ENCODE peak calls at places on chromosomes 16 and 17, in eight cellular contexts. F, I, S, L, P, B, V and J are unnamed samples.

GRCh38 chr17:57986841-57987581 is 1.0 kb downstream of the VEZF1 start:
- DNase-seq in F (no peak), I (peak), S (peak), L (peak), P (no peak), B (peak), V (peak), J (peak)

GRCh38 chr16:70396209-70396904 is 42.5 kb downstream of the ST3GAL2 start:
- DNase-seq in F (no peak), I (no peak), S (no peak), L (no peak), P (no peak), B (no peak), V (no peak), J (no peak)

GRCh38 chr16:27529962-27530361 is 19.8 kb downstream of the GTF3C1 start:
- DNase-seq in F (no peak), I (no peak), S (no peak), L (no peak), P (no peak), B (no peak), V (no peak), J (no peak)

GRCh38 chr17:20989991-20990855 is 52.6 kb downstream of the USP22 start:
- DNase-seq in F (no peak), I (no peak), S (no peak), L (no peak), P (no peak), B (no peak), V (no peak), J (no peak)

GRCh38 chr16:10183606-10183959 is 1.4 kb upstream of the GRIN2A start:
- DNase-seq in F (no peak), I (no peak), S (no peak), L (no peak), P (no peak), B (no peak), V (no peak), J (no peak)

GRCh38 chr16:53502331-53503269 is at the start of gene AKTIP:
- DNase-seq in F (no peak), I (peak), S (peak), L (no peak), P (no peak), B (peak), V (no peak), J (peak)

GRCh38 chr16:64440421-64440831 is 681.4 kb downstream of the CDH11 start:
- DNase-seq in F (peak), I (peak), S (no peak), L (no peak), P (no peak), B (no peak), V (peak), J (no peak)

GRCh38 chr17:58521680-58522079 is 7.2 kb upstream of the MTMR4 start:
- DNase-seq in F (no peak), I (no peak), S (no peak), L (no peak), P (no peak), B (no peak), V (no peak), J (no peak)

GRCh38 chr16:8685617-8686016 is 11.2 kb downstream of the ABAT start:
- DNase-seq in F (no peak), I (no peak), S (no peak), L (no peak), P (no peak), B (no peak), V (no peak), J (no peak)

GRCh38 chr17:77373298-77374169 is 232.8 kb downstream of the SEC14L1 start:
- DNase-seq in F (no peak), I (no peak), S (no peak), L (peak), P (no peak), B (no peak), V (no peak), J (peak)

GRCh38 chr16:74601131-74601871 is 5.6 kb downstream of the GLG1 start:
- DNase-seq in F (no peak), I (no peak), S (no peak), L (no peak), P (no peak), B (peak), V (no peak), J (peak)

GRCh38 chr17:45848405-45848804 is 3.7 kb downstream of the SPPL2C start:
- DNase-seq in F (no peak), I (no peak), S (no peak), L (no peak), P (no peak), B (no peak), V (no peak), J (no peak)

GRCh38 chr16:66054095-66054494 is 312.4 kb upstream of the CDH5 start:
- DNase-seq in F (no peak), I (no peak), S (no peak), L (no peak), P (no peak), B (no peak), V (no peak), J (no peak)